ENCODE peak calls at places on chromosomes 12 and 14, in four cellular contexts. U is NCI-H1694; H is H7; T is CD8-positive, alpha-beta T cell. G is an unnamed sample.

GRCh38 chr12:98968896-98969295 is 323.8 kb downstream of the APAF1 start:
- DNase-seq in U (no peak), H (no peak), T (no peak), G (no peak)

GRCh38 chr14:99175331-99176155 is 96.5 kb downstream of the BCL11B start:
- DNase-seq in U (no peak), H (peak; percentile 53), T (no peak), G (no peak)

GRCh38 chr12:121190523-121191031 is 19.4 kb upstream of the P2RX4 start:
- DNase-seq in U (no peak), H (peak; percentile 24), T (no peak), G (no peak)

GRCh38 chr12:52559979-52560378 is 7.0 kb upstream of the KRT71 start:
- DNase-seq in U (no peak), H (no peak), T (no peak), G (no peak)

GRCh38 chr14:74241611-74242005 is 2.4 kb downstream of the VSX2 start:
- DNase-seq in U (no peak), H (no peak), T (no peak), G (no peak)

GRCh38 chr14:64760916-64761315 is 56.7 kb downstream of the PLEKHG3 start:
- DNase-seq in U (no peak), H (no peak), T (no peak), G (no peak)

GRCh38 chr14:24072436-24072835 is 1.1 kb downstream of the CPNE6 start:
- DNase-seq in U (no peak), H (no peak), T (no peak), G (no peak)

GRCh38 chr14:100222219-100223093 is 16.5 kb upstream of the YY1 start:
- DNase-seq in U (no peak), H (no peak), T (no peak), G (no peak)

GRCh38 chr14:54465654-54466053 is 23.1 kb downstream of the GMFB start:
- DNase-seq in U (no peak), H (no peak), T (no peak), G (no peak)

GRCh38 chr14:89185919-89186849 is 230.8 kb downstream of the FOXN3 start:
- DNase-seq in U (no peak), H (peak; percentile 42), T (no peak), G (no peak)

GRCh38 chr12:66050283-66050576 is 80.3 kb downstream of the LLPH start:
- DNase-seq in U (no peak), H (no peak), T (no peak), G (no peak)

GRCh38 chr12:47095446-47096236 is 15.9 kb upstream of the AMIGO2 start:
- DNase-seq in U (no peak), H (no peak), T (no peak), G (no peak)

GRCh38 chr12:49622501-49623141 is 740 bp upstream of the PRPF40B start:
- DNase-seq in U (peak; percentile 39), H (peak; percentile 82), T (peak; percentile 22), G (no peak)

GRCh38 chr14:102746568-102747438 is 30.4 kb upstream of the TRAF3 start:
- DNase-seq in U (no peak), H (peak; percentile 28), T (no peak), G (no peak)

GRCh38 chr12:107369679-107370078 is 276.3 kb upstream of the CRY1 start:
- DNase-seq in U (no peak), H (no peak), T (no peak), G (no peak)

GRCh38 chr14:102342238-102342637 is 20.5 kb downstream of the CINP start:
- DNase-seq in U (no peak), H (no peak), T (no peak), G (no peak)

GRCh38 chr14:105067140-105067968 is 2.1 kb upstream of the GPR132 start:
- DNase-seq in U (no peak), H (no peak), T (no peak), G (peak; percentile 62)

GRCh38 chr14:48955857-48956256 is 630.3 kb downstream of the RPS29 start:
- DNase-seq in U (no peak), H (no peak), T (no peak), G (no peak)

G was measured in tibial artery.